ENCODE peak calls at places on chromosomes 12 and 14, in ten cellular contexts. One of them, this sample, is unnamed. For H3K4me1, the result is how much of the 10 kb centered on the place peaks cover.

GRCh38 chr12:40469736-40470135 is 222.5 kb upstream of the CNTN1 start:
- DNase-seq in GM23338: no peak
- DNase-seq in IMR-90: no peak
- DNase-seq in colonic mucosa: no peak
- DNase-seq in GM12878: no peak
- DNase-seq in CD8-positive, alpha-beta T cell: no peak
- DNase-seq in fibroblast of lung: no peak
- DNase-seq in Peyer's patch: no peak
- DNase-seq in uterus: no peak
- DNase-seq in H9: no peak
- DNase-seq in this sample: no peak

GRCh38 chr12:96399919-96400630 is at the start of gene CDK17:
- DNase-seq in Peyer's patch: peak
- DNase-seq in colonic mucosa: peak
- DNase-seq in GM23338: peak
- DNase-seq in fibroblast of lung: peak
- DNase-seq in H9: peak
- DNase-seq in CD8-positive, alpha-beta T cell: peak
- DNase-seq in GM12878: no peak
- DNase-seq in uterus: peak
- DNase-seq in IMR-90: peak
- DNase-seq in this sample: peak

GRCh38 chr14:58887931-58888330 is 250.2 kb downstream of the DACT1 start:
- DNase-seq in CD8-positive, alpha-beta T cell: no peak
- DNase-seq in GM23338: no peak
- DNase-seq in colonic mucosa: no peak
- DNase-seq in GM12878: no peak
- DNase-seq in IMR-90: no peak
- DNase-seq in H9: no peak
- DNase-seq in fibroblast of lung: peak
- DNase-seq in uterus: no peak
- DNase-seq in Peyer's patch: no peak
- DNase-seq in this sample: no peak

GRCh38 chr12:26058308-26058707 is 66.5 kb downstream of the BHLHE41 start:
- DNase-seq in H9: no peak
- DNase-seq in fibroblast of lung: peak
- DNase-seq in CD8-positive, alpha-beta T cell: no peak
- DNase-seq in IMR-90: no peak
- DNase-seq in uterus: no peak
- DNase-seq in Peyer's patch: no peak
- DNase-seq in GM12878: no peak
- DNase-seq in GM23338: peak
- DNase-seq in colonic mucosa: no peak
- DNase-seq in this sample: no peak

GRCh38 chr12:71999795-72000194 is 61.1 kb downstream of the TPH2 start:
- DNase-seq in CD8-positive, alpha-beta T cell: no peak
- DNase-seq in uterus: no peak
- DNase-seq in Peyer's patch: no peak
- DNase-seq in colonic mucosa: no peak
- DNase-seq in H9: no peak
- DNase-seq in IMR-90: no peak
- DNase-seq in fibroblast of lung: peak
- DNase-seq in GM23338: no peak
- DNase-seq in GM12878: no peak
- DNase-seq in this sample: no peak

GRCh38 chr12:113333877-113334785 is 778 bp downstream of the SLC8B1 start:
- DNase-seq in Peyer's patch: no peak
- DNase-seq in H9: no peak
- DNase-seq in GM12878: no peak
- DNase-seq in fibroblast of lung: no peak
- DNase-seq in IMR-90: no peak
- DNase-seq in colonic mucosa: peak
- DNase-seq in CD8-positive, alpha-beta T cell: no peak
- DNase-seq in GM23338: no peak
- DNase-seq in uterus: no peak
- DNase-seq in this sample: peak

GRCh38 chr12:105212431-105212830 is 23.5 kb downstream of the APPL2 start:
- DNase-seq in Peyer's patch: no peak
- DNase-seq in uterus: no peak
- DNase-seq in IMR-90: peak
- DNase-seq in fibroblast of lung: peak
- DNase-seq in CD8-positive, alpha-beta T cell: no peak
- DNase-seq in colonic mucosa: no peak
- DNase-seq in GM23338: no peak
- DNase-seq in GM12878: no peak
- DNase-seq in H9: no peak
- DNase-seq in this sample: no peak

GRCh38 chr12:74120644-74121043 is 417.0 kb upstream of the ATXN7L3B start:
- DNase-seq in fibroblast of lung: no peak
- DNase-seq in H9: no peak
- DNase-seq in GM23338: no peak
- DNase-seq in IMR-90: no peak
- DNase-seq in GM12878: no peak
- DNase-seq in colonic mucosa: no peak
- DNase-seq in Peyer's patch: no peak
- DNase-seq in CD8-positive, alpha-beta T cell: no peak
- DNase-seq in uterus: no peak
- DNase-seq in this sample: no peak

GRCh38 chr14:73059326-73059725 is 992 bp downstream of the RBM25 start:
- DNase-seq in fibroblast of lung: peak
- DNase-seq in Peyer's patch: no peak
- DNase-seq in CD8-positive, alpha-beta T cell: no peak
- DNase-seq in H9: no peak
- DNase-seq in colonic mucosa: no peak
- DNase-seq in IMR-90: peak
- DNase-seq in GM23338: no peak
- DNase-seq in GM12878: no peak
- DNase-seq in uterus: no peak
- DNase-seq in this sample: no peak

GRCh38 chr12:118032188-118032587 is 15.7 kb downstream of the RFC5 start:
- DNase-seq in Peyer's patch: no peak
- DNase-seq in H9: no peak
- DNase-seq in CD8-positive, alpha-beta T cell: no peak
- DNase-seq in uterus: no peak
- DNase-seq in GM23338: no peak
- DNase-seq in fibroblast of lung: no peak
- DNase-seq in GM12878: no peak
- DNase-seq in colonic mucosa: no peak
- DNase-seq in IMR-90: no peak
- DNase-seq in this sample: no peak

GRCh38 chr14:100398044-100398443 is 74.9 kb downstream of the SLC25A47 start:
- DNase-seq in fibroblast of lung: no peak
- DNase-seq in uterus: no peak
- DNase-seq in H9: no peak
- DNase-seq in IMR-90: no peak
- DNase-seq in GM23338: no peak
- DNase-seq in colonic mucosa: peak
- DNase-seq in Peyer's patch: no peak
- DNase-seq in GM12878: no peak
- DNase-seq in CD8-positive, alpha-beta T cell: no peak
- DNase-seq in this sample: no peak

GRCh38 chr12:76268267-76268666 is 79.9 kb downstream of the BBS10 start:
- DNase-seq in CD8-positive, alpha-beta T cell: no peak
- DNase-seq in uterus: no peak
- DNase-seq in colonic mucosa: no peak
- DNase-seq in fibroblast of lung: peak
- DNase-seq in H9: no peak
- DNase-seq in GM12878: no peak
- DNase-seq in GM23338: no peak
- DNase-seq in Peyer's patch: no peak
- DNase-seq in IMR-90: peak
- DNase-seq in this sample: no peak

GRCh38 chr12:112480931-112481330 is 62.2 kb downstream of the PTPN11 start:
- DNase-seq in GM12878: no peak
- DNase-seq in colonic mucosa: no peak
- DNase-seq in H9: no peak
- DNase-seq in Peyer's patch: no peak
- DNase-seq in GM23338: no peak
- DNase-seq in IMR-90: no peak
- DNase-seq in fibroblast of lung: no peak
- DNase-seq in uterus: no peak
- DNase-seq in CD8-positive, alpha-beta T cell: no peak
- DNase-seq in this sample: no peak

GRCh38 chr14:104290756-104291122 is 152.4 kb downstream of the KIF26A start:
- DNase-seq in GM23338: no peak
- DNase-seq in GM12878: no peak
- DNase-seq in Peyer's patch: peak
- DNase-seq in uterus: no peak
- DNase-seq in colonic mucosa: no peak
- DNase-seq in H9: peak
- DNase-seq in IMR-90: no peak
- DNase-seq in fibroblast of lung: no peak
- DNase-seq in CD8-positive, alpha-beta T cell: no peak
- DNase-seq in this sample: peak

DNA sequence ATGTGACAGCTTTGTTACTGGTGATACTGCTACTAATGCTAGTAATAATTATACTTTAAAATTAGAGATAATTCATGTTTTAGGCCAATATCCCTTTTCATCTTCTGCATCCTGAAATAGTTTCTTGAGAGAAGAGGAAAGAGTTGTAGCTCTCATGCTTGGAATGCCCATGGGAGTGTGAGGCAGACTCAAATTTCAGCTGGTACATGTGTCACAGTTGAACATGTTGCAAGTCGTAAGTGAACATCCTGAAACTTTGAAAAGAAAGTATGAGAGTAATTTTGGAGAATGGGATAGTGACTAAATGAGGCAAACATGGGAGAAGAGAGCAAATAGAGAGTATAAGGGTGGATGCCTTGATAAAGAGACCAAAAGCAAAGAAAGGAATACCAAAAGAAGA is 168.0 kb downstream of the TMTC3 start:
- DNase-seq in GM12878: no peak
- DNase-seq in Peyer's patch: no peak
- DNase-seq in H9: no peak
- DNase-seq in colonic mucosa: no peak
- DNase-seq in uterus: no peak
- DNase-seq in GM23338: no peak
- DNase-seq in fibroblast of lung: peak
- DNase-seq in CD8-positive, alpha-beta T cell: no peak
- DNase-seq in IMR-90: peak
- DNase-seq in this sample: no peak
- H3K4me1 ChIP-seq in GM12878: under half
- H3K4me1 ChIP-seq in Peyer's patch: under half
- H3K4me1 ChIP-seq in H9: under half
- H3K4me1 ChIP-seq in colonic mucosa: under half
- H3K4me1 ChIP-seq in uterus: under half
- H3K4me1 ChIP-seq in GM23338: under half
- H3K4me1 ChIP-seq in fibroblast of lung: under half
- H3K4me1 ChIP-seq in CD8-positive, alpha-beta T cell: under half
- H3K4me1 ChIP-seq in IMR-90: under half
- H3K4me1 ChIP-seq in this sample: under half

DNA sequence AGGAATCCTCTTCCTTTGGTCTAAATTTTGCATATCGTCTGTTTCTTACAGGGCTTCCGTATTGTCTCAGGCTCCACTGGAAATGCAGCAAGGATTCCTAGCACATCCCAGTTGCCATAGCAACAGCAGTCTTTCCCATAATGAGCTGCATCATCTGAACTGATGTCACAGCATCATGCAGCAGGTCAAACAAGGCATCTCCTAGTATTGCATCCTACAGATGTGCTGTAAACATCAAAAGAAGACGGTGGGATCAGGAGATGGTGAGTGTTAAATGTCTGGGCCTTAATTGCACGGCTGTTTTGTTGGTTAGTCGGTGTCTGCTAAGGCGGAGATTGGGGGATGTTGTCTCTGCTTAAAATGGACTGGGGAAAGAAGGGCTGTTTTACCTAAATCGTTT is at the start of gene AKAP6:
- DNase-seq in fibroblast of lung: no peak
- DNase-seq in uterus: no peak
- DNase-seq in H9: no peak
- DNase-seq in IMR-90: no peak
- DNase-seq in GM12878: no peak
- DNase-seq in Peyer's patch: no peak
- DNase-seq in CD8-positive, alpha-beta T cell: no peak
- DNase-seq in colonic mucosa: no peak
- DNase-seq in GM23338: peak
- DNase-seq in this sample: no peak
- H3K27ac ChIP-seq in fibroblast of lung: no peak
- H3K27ac ChIP-seq in uterus: no peak
- H3K27ac ChIP-seq in H9: no peak
- H3K27ac ChIP-seq in IMR-90: no peak
- H3K27ac ChIP-seq in GM12878: no peak
- H3K27ac ChIP-seq in Peyer's patch: no peak
- H3K27ac ChIP-seq in CD8-positive, alpha-beta T cell: no peak
- H3K27ac ChIP-seq in colonic mucosa: no peak
- H3K27ac ChIP-seq in GM23338: no peak
- H3K27ac ChIP-seq in this sample: no peak

GRCh38 chr12:66149702-66150398 is 19.3 kb upstream of the LLPH start:
- DNase-seq in GM23338: peak
- DNase-seq in Peyer's patch: no peak
- DNase-seq in GM12878: no peak
- DNase-seq in uterus: no peak
- DNase-seq in CD8-positive, alpha-beta T cell: no peak
- DNase-seq in IMR-90: no peak
- DNase-seq in fibroblast of lung: no peak
- DNase-seq in colonic mucosa: peak
- DNase-seq in H9: no peak
- DNase-seq in this sample: no peak
- TF ChIP-seq CTCF in GM23338: no peak
- TF ChIP-seq CTCF in Peyer's patch: no peak
- TF ChIP-seq CTCF in GM12878: peak
- TF ChIP-seq CTCF in uterus: no peak
- TF ChIP-seq CTCF in CD8-positive, alpha-beta T cell: no peak
- TF ChIP-seq CTCF in IMR-90: no peak
- TF ChIP-seq CTCF in fibroblast of lung: no peak
- TF ChIP-seq CTCF in colonic mucosa: peak
- TF ChIP-seq CTCF in H9: peak
- TF ChIP-seq CTCF in this sample: no peak

DNA sequence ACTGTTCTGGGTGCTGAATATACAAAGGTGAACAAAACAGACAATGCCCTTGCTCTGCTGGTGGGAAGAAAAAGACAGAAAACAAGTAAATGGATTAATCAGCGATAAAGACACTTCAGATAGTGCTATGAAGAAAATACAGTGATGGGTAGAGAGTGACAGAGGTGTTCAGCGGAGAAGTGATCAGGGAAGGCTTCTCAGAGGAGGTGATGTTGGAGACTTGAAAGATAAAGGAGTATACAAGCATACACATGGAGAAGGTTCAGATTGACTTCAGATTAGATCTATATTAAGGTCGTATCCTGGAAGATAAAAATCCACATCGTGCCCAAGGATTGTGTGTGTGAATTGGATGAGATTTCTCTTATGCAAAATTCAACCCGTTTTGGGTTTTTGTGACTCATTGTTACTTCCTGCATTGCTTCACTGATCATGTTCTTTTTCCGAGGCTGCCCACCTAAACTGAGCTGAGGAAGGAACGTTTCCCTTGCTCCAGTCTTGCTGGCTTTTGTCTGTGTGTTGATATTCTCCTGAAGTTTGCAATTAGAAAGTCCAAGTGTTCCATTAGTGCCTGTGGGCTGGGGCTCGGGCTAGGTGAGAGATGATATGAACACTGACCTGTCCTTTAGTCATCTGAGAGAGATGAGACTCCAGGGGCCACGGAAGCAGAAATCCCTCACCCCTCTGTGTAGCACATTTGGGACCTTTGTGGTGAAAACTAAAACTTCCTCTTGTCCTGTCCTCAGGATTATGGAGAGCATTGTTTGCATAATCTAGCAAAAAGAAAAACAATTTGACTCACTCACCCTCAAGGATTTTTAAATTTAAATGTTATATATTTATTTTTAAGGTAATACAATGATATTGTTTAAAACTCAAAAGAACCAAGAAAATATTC is 27.6 kb downstream of the PLXNC1 start:
- DNase-seq in colonic mucosa: no peak
- DNase-seq in uterus: no peak
- DNase-seq in fibroblast of lung: peak
- DNase-seq in Peyer's patch: no peak
- DNase-seq in CD8-positive, alpha-beta T cell: no peak
- DNase-seq in GM12878: no peak
- DNase-seq in GM23338: no peak
- DNase-seq in H9: no peak
- DNase-seq in IMR-90: peak
- DNase-seq in this sample: no peak
- H3K4me1 ChIP-seq in colonic mucosa: under half
- H3K4me1 ChIP-seq in uterus: under half
- H3K4me1 ChIP-seq in fibroblast of lung: under half
- H3K4me1 ChIP-seq in Peyer's patch: under half
- H3K4me1 ChIP-seq in CD8-positive, alpha-beta T cell: under half
- H3K4me1 ChIP-seq in GM12878: half or more
- H3K4me1 ChIP-seq in GM23338: under half
- H3K4me1 ChIP-seq in H9: under half
- H3K4me1 ChIP-seq in IMR-90: under half
- H3K4me1 ChIP-seq in this sample: under half

This sample was measured in pancreas.